ENCODE peak calls at places on chromosomes 7 and 10, in four cellular contexts. F is astrocyte of the spinal cord, B is K562, H is HepG2. M is an unnamed sample.

GRCh38 chr10:69392481-69393000 is 24.2 kb downstream of the TACR2 start:
- DNase-seq in B (peak; percentile 83), H (peak; percentile 69), F (peak; percentile 77), M (peak; percentile 89)

GRCh38 chr10:48604039-48604407 is 850 bp downstream of the ARHGAP22 start:
- DNase-seq in H (no peak), F (no peak), B (no peak), M (no peak)

GRCh38 chr7:140004672-140005071 is 58.1 kb downstream of the PARP12 start:
- DNase-seq in B (no peak), H (no peak), F (no peak), M (no peak)

GRCh38 chr10:132281915-132282666 is 25.7 kb downstream of the STK32C start:
- DNase-seq in F (no peak), B (no peak), H (no peak), M (no peak)

GRCh38 chr10:110918633-110919348 is at the start of gene BBIP1:
- DNase-seq in B (no peak), F (peak; percentile 100), H (peak; percentile 99), M (peak; percentile 100)

GRCh38 chr10:47449979-47450378 is 33.9 kb downstream of the ANXA8 start:
- DNase-seq in F (no peak), B (no peak), H (no peak), M (no peak)

GRCh38 chr10:35465601-35466140 is 129.4 kb downstream of the CCNY start:
- DNase-seq in H (no peak), B (no peak), F (no peak), M (no peak)

GRCh38 chr10:34760606-34761005 is 54.5 kb downstream of the PARD3 start:
- DNase-seq in F (no peak), B (no peak), H (no peak), M (no peak)

GRCh38 chr10:69383485-69384089 is 33.1 kb downstream of the TACR2 start:
- DNase-seq in F (peak; percentile 43), B (no peak), H (peak; percentile 13), M (peak; percentile 59)

GRCh38 chr10:121527690-121528089 is 70.6 kb downstream of the FGFR2 start:
- DNase-seq in B (no peak), F (peak; percentile 76), H (no peak), M (no peak)

GRCh38 chr10:102673961-102674511 is 29.8 kb downstream of the TRIM8 start:
- DNase-seq in F (peak; percentile 76), H (peak; percentile 60), B (peak; percentile 78), M (peak; percentile 86)

GRCh38 chr7:137685439-137686164 is 161.2 kb downstream of the DGKI start:
- DNase-seq in F (no peak), B (no peak), H (no peak), M (no peak)

GRCh38 chr7:42292991-42293521 is 56.0 kb upstream of the GLI3 start:
- DNase-seq in H (no peak), B (no peak), F (no peak), M (no peak)

GRCh38 chr7:140261522-140261921 is 84.7 kb upstream of the KDM7A start:
- DNase-seq in B (no peak), F (no peak), H (no peak), M (no peak)

GRCh38 chr7:41130021-41130420 is 572.9 kb downstream of the INHBA start:
- DNase-seq in H (no peak), F (no peak), B (no peak), M (no peak)

GRCh38 chr7:140525741-140526140 is 46.4 kb upstream of the MKRN1 start:
- DNase-seq in H (no peak), F (peak; percentile 79), B (peak; percentile 24), M (peak; percentile 61)

GRCh38 chr10:33129181-33129928 is 171.3 kb upstream of the ITGB1 start:
- DNase-seq in F (peak; percentile 94), H (no peak), B (no peak), M (peak; percentile 69)

GRCh38 chr10:628386-629045 is 61.0 kb downstream of the DIP2C start:
- DNase-seq in H (no peak), F (no peak), B (no peak), M (no peak)

GRCh38 chr10:43190775-43191174 is 52.5 kb downstream of the CSGALNACT2 start:
- DNase-seq in H (no peak), B (no peak), F (peak; percentile 40), M (no peak)

GRCh38 chr7:17184805-17185689 is 113.4 kb upstream of the AHR start:
- DNase-seq in H (peak; percentile 94), F (peak; percentile 12), B (no peak), M (peak; percentile 11)

GRCh38 chr10:97762816-97763215 is 9.0 kb downstream of the SFRP5 start:
- DNase-seq in H (peak; percentile 81), F (peak; percentile 30), B (no peak), M (peak; percentile 12)

GRCh38 chr7:128108641-128109423 is 77.6 kb upstream of the LRRC4 start:
- DNase-seq in B (no peak), F (no peak), H (no peak), M (no peak)

GRCh38 chr10:99860466-99860865 is 78.0 kb downstream of the ABCC2 start:
- DNase-seq in H (no peak), F (no peak), B (no peak), M (no peak)

GRCh38 chr10:99858849-99859248 is 76.4 kb downstream of the ABCC2 start:
- DNase-seq in B (no peak), H (no peak), F (no peak), M (no peak)

GRCh38 chr10:99854860-99855259 is 72.4 kb downstream of the ABCC2 start:
- DNase-seq in H (peak; percentile 41), B (no peak), F (peak; percentile 85), M (peak; percentile 91)

GRCh38 chr10:99855479-99856071 is 73.1 kb downstream of the ABCC2 start:
- DNase-seq in F (no peak), H (no peak), B (no peak), M (no peak)

DNA sequence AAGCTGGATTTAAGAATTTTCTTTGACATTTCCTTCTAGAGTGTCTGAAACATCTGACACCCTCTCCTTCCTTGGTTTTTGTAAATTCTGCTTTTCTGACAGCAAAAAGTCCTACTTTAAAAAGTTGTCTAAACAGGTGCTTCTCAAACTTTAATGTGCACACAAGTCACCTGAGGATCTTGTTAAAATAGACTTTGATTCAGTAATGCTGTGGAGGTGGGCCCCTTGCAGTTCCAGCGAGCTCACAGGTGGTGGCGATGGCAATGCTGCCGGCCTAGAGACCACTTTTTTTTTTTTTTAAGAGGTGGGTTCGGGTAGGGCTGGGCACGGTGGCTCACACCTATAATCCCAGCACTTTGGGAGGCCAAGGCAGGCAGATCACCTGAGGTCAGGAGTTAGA is 77.1 kb downstream of the ABCC2 start:
- DNase-seq in B (no peak), F (no peak), H (peak; percentile 52), M (peak; percentile 31)
- TF ChIP-seq CTCF in B (peak; percentile 39), F (peak; percentile 53), H (peak; percentile 73), M (peak; percentile 48)

GRCh38 chr10:122798704-122799231 is 46.9 kb downstream of the CUZD1 start:
- DNase-seq in F (no peak), B (no peak), H (no peak), M (no peak)
- H3K4me3 ChIP-seq in F (no peak overlapping the region), B (no peak overlapping the region), H (no peak overlapping the region), M (no peak overlapping the region)

DNA sequence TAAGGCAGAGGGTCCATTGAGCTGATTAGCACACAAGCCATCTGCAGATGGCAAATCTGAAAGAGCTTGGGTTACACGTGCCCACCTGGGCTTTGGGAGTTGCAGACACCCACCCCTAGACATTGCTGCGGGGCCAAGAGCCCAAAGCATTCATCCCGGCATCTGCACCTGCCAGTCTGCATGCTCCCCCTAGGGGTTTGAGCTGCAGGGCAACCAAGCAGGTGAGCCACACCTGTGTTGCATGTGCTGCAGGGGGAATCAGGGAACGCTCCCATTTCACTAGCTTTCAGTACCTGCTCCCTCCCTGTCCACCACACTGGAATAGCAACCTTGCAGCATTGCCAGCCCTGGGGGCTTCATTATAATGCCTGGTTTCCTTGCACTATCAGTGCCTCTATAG is 21.1 kb downstream of the C7orf33 start:
- DNase-seq in F (no peak), B (no peak), H (no peak), M (no peak)
- TF ChIP-seq CTCF in F (no peak), B (no peak), H (peak; percentile 43), M (no peak)

GRCh38 chr7:33814400-33814799 is 90.9 kb upstream of the BMPER start:
- DNase-seq in H (no peak), B (no peak), F (peak; percentile 29), M (peak; percentile 40)
- H3K4me3 ChIP-seq in H (no peak overlapping the region), B (no peak overlapping the region), F (no peak overlapping the region), M (no peak overlapping the region)

DNA sequence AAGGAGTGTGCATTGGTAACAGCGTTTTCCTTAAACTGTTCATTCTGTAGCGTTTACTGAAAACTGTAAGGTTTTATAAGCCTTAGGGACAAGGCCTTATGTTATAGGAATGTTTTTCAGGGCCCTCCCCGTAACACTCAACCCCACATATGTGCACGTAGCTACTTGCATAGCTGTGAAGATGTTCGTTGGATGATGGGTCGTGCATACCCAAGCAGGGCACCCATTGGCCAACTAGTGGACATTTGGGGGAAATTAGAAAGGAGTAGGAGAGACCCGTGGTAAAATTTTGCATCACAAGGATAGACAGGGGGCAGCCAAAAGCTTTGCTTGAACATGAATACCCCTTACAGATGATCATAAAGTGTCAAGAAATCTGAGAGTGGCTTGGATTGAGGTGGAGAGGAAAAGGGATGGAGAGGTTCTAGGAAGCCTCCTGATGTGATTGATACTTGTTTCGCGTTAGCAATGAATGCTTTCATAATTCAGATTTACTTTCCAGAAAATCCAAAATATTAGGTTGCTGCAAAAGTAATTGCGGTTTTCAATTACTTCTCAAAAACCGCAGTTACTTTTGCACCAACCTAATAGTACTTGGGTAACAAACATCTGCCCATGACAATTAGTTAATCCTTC is 878 bp downstream of the SEC61A2 start:
- DNase-seq in F (peak; percentile 76), H (peak; percentile 71), B (no peak), M (peak; percentile 76)
- TF ChIP-seq CTCF in F (peak; percentile 61), H (peak; percentile 54), B (peak; percentile 69), M (peak; percentile 60)

GRCh38 chr10:95552680-95553342 is 8.4 kb downstream of the SORBS1 start:
- DNase-seq in F (no peak), H (peak; percentile 78), B (no peak), M (no peak)
- H3K4me3 ChIP-seq in F (no peak overlapping the region), H (no peak overlapping the region), B (no peak overlapping the region), M (no peak overlapping the region)

GRCh38 chr10:125370578-125370977 is 210.2 kb upstream of the CTBP2 start:
- DNase-seq in H (no peak), B (peak; percentile 7), F (no peak), M (no peak)
- TF ChIP-seq CTCF in H (no peak), B (peak; percentile 50), F (peak; percentile 17), M (no peak)

M was measured in fibroblast of pulmonary artery.